ENCODE peak calls at places on chromosome 2, in nine cellular contexts. A is upper lobe of right lung, L is IMR-90, O is uterus, F is fibroblast of pulmonary artery, V is AG09309, B is colonic mucosa, Y is BJ, M is endothelial cell. Q is an unnamed sample.

GRCh38 chr2:211598238-211598637 is 940.4 kb downstream of the ERBB4 start:
- DNase-seq in A (no peak), L (no peak), O (no peak), F (no peak), V (no peak), B (no peak), Y (no peak), M (no peak), Q (peak)

GRCh38 chr2:62474173-62474572 is 31.8 kb downstream of the TMEM17 start:
- DNase-seq in A (no peak), L (no peak), O (no peak), F (no peak), V (no peak), B (no peak), Y (no peak), M (no peak), Q (no peak)

GRCh38 chr2:233288663-233289062 is 19.0 kb upstream of the SAG start:
- DNase-seq in A (no peak), L (no peak), O (no peak), F (no peak), V (no peak), B (no peak), Y (no peak), M (no peak), Q (no peak)

GRCh38 chr2:73233932-73234832 is at the start of gene CCT7:
- DNase-seq in A (peak), L (peak), O (peak), F (peak), V (peak), B (peak), Y (peak), M (peak), Q (peak)

GRCh38 chr2:231200805-231201474 is 2.5 kb downstream of the ARMC9 start:
- DNase-seq in A (no peak), L (peak), O (no peak), F (peak), V (no peak), B (no peak), Y (no peak), M (no peak), Q (no peak)

GRCh38 chr2:221715783-221716386 is 143.8 kb upstream of the EPHA4 start:
- DNase-seq in A (no peak), L (no peak), O (no peak), F (no peak), V (no peak), B (no peak), Y (no peak), M (no peak), Q (no peak)

GRCh38 chr2:108691447-108691846 is 27.8 kb upstream of the RANBP2 start:
- DNase-seq in A (no peak), L (no peak), O (no peak), F (no peak), V (no peak), B (no peak), Y (no peak), M (no peak), Q (no peak)

GRCh38 chr2:60867848-60868247 is 13.5 kb upstream of the REL start:
- DNase-seq in A (no peak), L (no peak), O (no peak), F (peak), V (no peak), B (no peak), Y (no peak), M (no peak), Q (no peak)

GRCh38 chr2:11786592-11786991 is 40.2 kb downstream of the LPIN1 start:
- DNase-seq in A (no peak), L (no peak), O (no peak), F (no peak), V (no peak), B (no peak), Y (no peak), M (no peak), Q (no peak)

GRCh38 chr2:154697422-154698237 is 865 bp upstream of the KCNJ3 start:
- DNase-seq in A (peak), L (no peak), O (no peak), F (no peak), V (no peak), B (peak), Y (no peak), M (peak), Q (no peak)

DNA sequence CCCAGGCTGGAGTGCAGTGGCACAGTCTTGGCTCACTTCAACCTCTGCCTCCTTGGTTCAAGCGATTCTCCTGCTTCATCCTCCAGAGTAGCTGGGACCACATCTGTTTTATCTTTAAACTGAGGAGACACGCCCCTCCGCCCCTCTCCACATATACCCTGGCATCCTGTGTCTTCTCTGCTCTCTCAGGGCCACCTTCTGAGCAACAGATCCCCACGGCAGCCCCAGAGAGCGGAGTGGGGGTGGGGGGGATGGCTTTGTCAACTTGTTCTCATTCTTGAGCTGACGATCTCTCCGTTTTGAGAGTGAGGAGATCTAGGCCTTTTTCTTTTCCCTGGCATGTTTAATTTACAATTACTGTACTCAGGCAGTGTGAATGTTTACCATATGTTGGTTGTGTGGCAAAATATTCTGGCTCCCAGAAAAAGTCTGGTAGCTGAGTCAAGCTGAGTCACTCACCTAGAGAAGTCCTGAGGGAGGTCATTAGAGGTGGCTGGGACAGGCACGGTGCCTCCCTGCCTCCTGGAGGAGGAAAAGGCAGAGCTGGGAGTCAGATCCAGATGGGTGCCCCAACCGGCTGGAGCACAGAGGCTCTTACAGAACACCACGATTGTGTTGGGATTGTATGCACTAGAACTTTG is 19.5 kb upstream of the ID2 start:
- DNase-seq in A (peak), L (peak), O (no peak), F (peak), V (peak), B (no peak), Y (peak), M (no peak), Q (no peak)
- TF ChIP-seq CTCF in A (no peak), L (peak), O (no peak), F (peak), V (peak), B (no peak), Y (peak), M (no peak), Q (peak)

GRCh38 chr2:65186093-65186868 is 41.4 kb upstream of the ACTR2 start:
- DNase-seq in A (no peak), L (no peak), O (no peak), F (no peak), V (no peak), B (peak), Y (no peak), M (no peak), Q (no peak)
- TF ChIP-seq CTCF in A (no peak), L (no peak), O (no peak), F (no peak), V (no peak), B (no peak), Y (no peak), M (no peak), Q (no peak)

GRCh38 chr2:68456198-68456597 is 10.9 kb downstream of the FBXO48 start:
- DNase-seq in A (no peak), L (no peak), O (no peak), F (no peak), V (no peak), B (no peak), Y (no peak), M (no peak), Q (no peak)
- TF ChIP-seq CTCF in A (no peak), L (no peak), O (no peak), F (no peak), V (no peak), B (no peak), Y (no peak), M (no peak), Q (no peak)

GRCh38 chr2:32624813-32625212 is 3.0 kb upstream of the TTC27 start:
- DNase-seq in A (no peak), L (no peak), O (no peak), F (no peak), V (no peak), B (no peak), Y (no peak), M (no peak), Q (no peak)

GRCh38 chr2:32623311-32623706 is 4.5 kb upstream of the TTC27 start:
- DNase-seq in A (no peak), L (no peak), O (no peak), F (no peak), V (no peak), B (no peak), Y (no peak), M (no peak), Q (no peak)

GRCh38 chr2:32627901-32628645 is at the start of gene TTC27:
- DNase-seq in A (peak), L (peak), O (peak), F (peak), V (peak), B (peak), Y (peak), M (peak), Q (peak)

GRCh38 chr2:32626591-32627221 is 1.1 kb upstream of the TTC27 start:
- DNase-seq in A (no peak), L (no peak), O (no peak), F (no peak), V (no peak), B (no peak), Y (no peak), M (no peak), Q (no peak)

GRCh38 chr2:32627441-32627900 is 379 bp upstream of the TTC27 start:
- DNase-seq in A (no peak), L (peak), O (peak), F (peak), V (peak), B (peak), Y (no peak), M (peak), Q (no peak)
- TF ChIP-seq CTCF in A (peak), L (no peak), O (peak), F (peak), V (peak), B (no peak), Y (peak), M (no peak), Q (peak)

GRCh38 chr2:64485302-64485701 is 31.3 kb downstream of the LGALSL start:
- DNase-seq in A (no peak), L (no peak), O (no peak), F (no peak), V (no peak), B (no peak), Y (no peak), M (no peak), Q (no peak)

GRCh38 chr2:64485961-64486360 is 32.0 kb downstream of the LGALSL start:
- DNase-seq in A (no peak), L (no peak), O (no peak), F (peak), V (no peak), B (no peak), Y (no peak), M (no peak), Q (no peak)

GRCh38 chr2:64489081-64489761 is 34.9 kb upstream of the AFTPH start:
- DNase-seq in A (no peak), L (no peak), O (no peak), F (no peak), V (no peak), B (no peak), Y (no peak), M (no peak), Q (no peak)

GRCh38 chr2:64487256-64488049 is 33.5 kb downstream of the LGALSL start:
- DNase-seq in A (no peak), L (no peak), O (no peak), F (no peak), V (no peak), B (no peak), Y (no peak), M (no peak), Q (no peak)

DNA sequence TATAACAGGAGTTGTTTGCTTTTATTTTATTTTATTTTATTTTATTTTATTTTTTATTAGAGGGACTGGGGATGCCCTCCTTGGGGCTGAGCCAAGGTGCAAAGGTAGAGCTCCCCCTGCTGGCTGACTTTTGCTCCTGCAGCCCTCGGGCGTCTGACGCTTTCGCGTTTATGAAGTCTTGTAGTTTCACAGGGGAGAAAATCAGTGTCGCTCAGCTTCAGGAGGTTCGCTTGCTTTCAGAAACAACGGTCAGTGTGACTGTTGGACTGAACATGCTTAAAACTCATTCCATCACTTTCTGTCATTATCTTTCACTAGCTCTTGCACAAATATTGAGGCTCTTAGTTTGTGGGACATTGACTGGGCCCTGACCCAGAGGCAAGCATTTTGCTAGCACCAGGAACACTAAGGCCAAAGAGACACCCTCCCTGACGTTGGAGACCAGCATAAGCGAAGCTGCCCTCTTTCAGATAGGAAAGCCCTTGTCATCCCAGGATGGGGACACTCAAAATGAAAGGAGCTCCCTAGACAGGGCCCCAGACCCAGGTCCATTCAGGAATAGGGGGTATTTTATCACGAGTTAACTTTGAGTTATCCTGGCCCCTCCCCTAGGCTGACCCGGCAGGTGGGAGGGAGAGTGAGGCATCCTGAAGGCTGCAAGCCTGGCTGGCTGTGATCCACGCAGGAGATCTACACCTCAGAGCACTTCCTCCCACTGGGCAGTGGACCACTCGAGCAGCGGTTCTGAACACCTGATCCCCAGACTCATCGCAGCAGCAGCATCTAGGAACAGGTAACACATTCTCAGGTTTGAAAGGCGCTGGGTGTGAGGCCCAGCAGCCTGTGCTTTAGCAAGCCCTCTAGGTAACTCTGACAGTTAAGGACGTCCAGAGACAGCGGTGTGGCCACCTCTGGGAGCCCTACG is 34.4 kb downstream of the LGALSL start:
- DNase-seq in A (peak), L (peak), O (peak), F (peak), V (no peak), B (peak), Y (no peak), M (peak), Q (peak)
- TF ChIP-seq CTCF in A (peak), L (peak), O (peak), F (peak), V (peak), B (peak), Y (peak), M (peak), Q (peak)

GRCh38 chr2:235945608-235946140 is 222.5 kb downstream of the GBX2 start:
- DNase-seq in A (no peak), L (no peak), O (no peak), F (no peak), V (no peak), B (no peak), Y (no peak), M (no peak), Q (no peak)
- TF ChIP-seq CTCF in A (no peak), L (no peak), O (no peak), F (no peak), V (no peak), B (no peak), Y (no peak), M (no peak), Q (no peak)

GRCh38 chr2:102166189-102166845 is 20.5 kb upstream of the IL1RL2 start:
- DNase-seq in A (no peak), L (peak), O (no peak), F (no peak), V (peak), B (no peak), Y (peak), M (no peak), Q (peak)
- TF ChIP-seq CTCF in A (peak), L (peak), O (peak), F (peak), V (peak), B (peak), Y (peak), M (no peak), Q (peak)

DNA sequence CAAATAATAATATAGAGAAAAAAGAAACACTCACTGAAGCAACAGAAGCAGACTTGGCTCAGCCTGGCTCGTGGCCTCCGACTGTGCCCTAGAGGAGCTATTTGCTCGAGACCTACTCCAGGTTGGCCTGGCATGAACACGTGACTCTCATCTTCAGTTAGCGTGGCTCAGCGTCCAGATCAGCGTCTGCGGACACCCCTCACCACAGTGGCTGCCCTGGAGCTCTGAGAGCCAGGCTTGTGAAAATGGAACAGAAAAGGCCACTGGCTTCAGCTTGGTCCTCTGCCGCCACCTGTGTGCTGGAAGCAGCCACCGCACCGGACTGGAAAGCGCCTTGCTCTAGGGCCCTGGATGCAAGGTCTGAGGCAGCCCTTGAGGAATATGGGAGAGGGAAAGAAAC is 1184.0 kb upstream of the GYPC start:
- DNase-seq in A (no peak), L (peak), O (no peak), F (peak), V (no peak), B (no peak), Y (no peak), M (peak), Q (no peak)
- TF ChIP-seq CTCF in A (no peak), L (peak), O (no peak), F (peak), V (peak), B (peak), Y (peak), M (peak), Q (peak)

DNA sequence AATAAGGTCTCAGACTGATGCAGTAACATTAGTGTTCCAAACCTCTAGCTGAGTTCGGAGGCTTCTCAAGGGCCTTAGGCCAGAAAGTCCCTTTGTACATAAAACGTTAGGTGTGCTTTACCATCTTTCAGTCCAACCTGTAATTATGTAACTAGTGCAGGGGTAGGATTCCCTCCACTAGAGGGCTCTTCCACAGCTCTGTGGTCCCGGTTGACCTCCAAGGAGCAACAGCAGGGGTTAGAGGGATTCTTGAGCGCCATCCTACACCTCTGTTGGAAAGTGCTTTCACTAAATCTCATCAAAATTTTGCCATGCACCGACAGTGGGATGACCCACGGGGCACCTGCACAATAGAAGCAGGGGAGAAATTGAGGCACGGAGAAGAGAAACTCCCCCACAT is 155.8 kb upstream of the LRP1B start:
- DNase-seq in A (no peak), L (no peak), O (no peak), F (no peak), V (no peak), B (no peak), Y (no peak), M (peak), Q (no peak)
- TF ChIP-seq CTCF in A (no peak), L (peak), O (no peak), F (peak), V (no peak), B (peak), Y (peak), M (peak), Q (peak)

Q was measured in AG09319.